ENCODE peak calls at places on chromosomes 6 and 20, in five cellular contexts. R is memory B cell, L is body of pancreas, P is HCT116, E is brain microvascular endothelial cell. T is an unnamed sample.

GRCh38 chr20:46093531-46093930 is 3.8 kb upstream of the NCOA5 start:
- DNase-seq in R (no peak), P (no peak), L (no peak), E (no peak), T (no peak)

GRCh38 chr20:9981834-9982233 is 53.0 kb upstream of the ANKEF1 start:
- DNase-seq in P (no peak), L (no peak), R (no peak), E (no peak), T (no peak)

GRCh38 chr20:36384022-36384619 is 78.0 kb downstream of the DLGAP4 start:
- DNase-seq in L (peak; percentile 10), R (peak; percentile 27), P (peak; percentile 31), E (peak; percentile 8), T (peak; percentile 50)

GRCh38 chr20:8858181-8858794 is 210.6 kb upstream of the PLCB4 start:
- DNase-seq in R (no peak), L (no peak), E (peak; percentile 19), P (no peak), T (no peak)

GRCh38 chr6:17408081-17408480 is 14.7 kb downstream of the CAP2 start:
- DNase-seq in E (no peak), P (no peak), R (no peak), L (no peak), T (no peak)

GRCh38 chr6:133553652-133554051 is 312.5 kb downstream of the EYA4 start:
- DNase-seq in R (no peak), E (peak; percentile 65), L (peak; percentile 67), P (peak; percentile 56), T (peak; percentile 50)

GRCh38 chr6:36946526-36946925 is 8.0 kb upstream of the PI16 start:
- DNase-seq in R (no peak), P (no peak), E (no peak), L (no peak), T (no peak)

GRCh38 chr20:53621482-53622246 is 28.0 kb upstream of the ZNF217 start:
- DNase-seq in R (no peak), L (peak; percentile 52), P (peak; percentile 90), E (no peak), T (peak; percentile 76)

GRCh38 chr6:79946773-79947190 is 571 bp downstream of the ELOVL4 start:
- DNase-seq in E (peak; percentile 38), R (no peak), L (peak; percentile 19), P (no peak), T (peak; percentile 43)

GRCh38 chr20:53866787-53867740 is 203.3 kb downstream of the BCAS1 start:
- DNase-seq in L (no peak), P (no peak), E (no peak), R (no peak), T (no peak)

GRCh38 chr6:155319902-155320301 is 5.6 kb upstream of the TFB1M start:
- DNase-seq in R (no peak), E (no peak), L (no peak), P (no peak), T (no peak)

GRCh38 chr6:146859795-146860495 is 261.2 kb downstream of the ADGB start:
- DNase-seq in P (no peak), L (no peak), E (no peak), R (no peak), T (no peak)

GRCh38 chr6:114169763-114170162 is 173.1 kb downstream of the HS3ST5 start:
- DNase-seq in E (no peak), P (no peak), R (no peak), L (no peak), T (no peak)

GRCh38 chr6:90973158-90973557 is 386.3 kb upstream of the MAP3K7 start:
- DNase-seq in R (no peak), P (no peak), E (no peak), L (no peak), T (no peak)

GRCh38 chr6:158837684-158838625 is 18.8 kb upstream of the EZR start:
- DNase-seq in R (no peak), E (no peak), P (no peak), L (no peak), T (peak; percentile 52)